ENCODE peak calls at places on chromosomes 2 and 18, in seven cellular contexts. One of them, this sample, is unnamed.
A peak's percentile ranks its signal among the peaks of the same experiment; 100 is the strongest.

GRCh38 chr18:77366725-77367641 is 117.3 kb downstream of the GALR1 start:
- DNase-seq in cardiac fibroblast: peak; percentile 9
- DNase-seq in tibial nerve: peak; percentile 52
- DNase-seq in upper lobe of right lung: no peak
- DNase-seq in left lung: no peak
- DNase-seq in retinal pigment epithelial cell: no peak
- DNase-seq in progenitor cell of endocrine pancreas: peak; percentile 39
- DNase-seq in this sample: no peak

GRCh38 chr2:190846746-190847145 is 33.9 kb upstream of the GLS start:
- DNase-seq in progenitor cell of endocrine pancreas: no peak
- DNase-seq in cardiac fibroblast: no peak
- DNase-seq in left lung: peak; percentile 41
- DNase-seq in retinal pigment epithelial cell: no peak
- DNase-seq in tibial nerve: no peak
- DNase-seq in upper lobe of right lung: no peak
- DNase-seq in this sample: no peak

GRCh38 chr2:63425606-63426005 is 162.7 kb downstream of the WDPCP start:
- DNase-seq in tibial nerve: no peak
- DNase-seq in cardiac fibroblast: peak; percentile 87
- DNase-seq in retinal pigment epithelial cell: no peak
- DNase-seq in upper lobe of right lung: no peak
- DNase-seq in left lung: no peak
- DNase-seq in progenitor cell of endocrine pancreas: no peak
- DNase-seq in this sample: no peak

GRCh38 chr2:69356471-69356870 is 30.6 kb downstream of the GFPT1 start:
- DNase-seq in tibial nerve: no peak
- DNase-seq in cardiac fibroblast: no peak
- DNase-seq in upper lobe of right lung: no peak
- DNase-seq in retinal pigment epithelial cell: no peak
- DNase-seq in left lung: no peak
- DNase-seq in progenitor cell of endocrine pancreas: no peak
- DNase-seq in this sample: no peak

GRCh38 chr2:49248506-49248905 is 94.2 kb upstream of the FSHR start:
- DNase-seq in cardiac fibroblast: peak; percentile 98
- DNase-seq in upper lobe of right lung: no peak
- DNase-seq in retinal pigment epithelial cell: peak; percentile 84
- DNase-seq in left lung: peak; percentile 35
- DNase-seq in progenitor cell of endocrine pancreas: no peak
- DNase-seq in tibial nerve: no peak
- DNase-seq in this sample: no peak

GRCh38 chr18:55489742-55490055 is 98.3 kb downstream of the TCF4 start:
- DNase-seq in cardiac fibroblast: peak; percentile 31
- DNase-seq in retinal pigment epithelial cell: peak; percentile 9
- DNase-seq in progenitor cell of endocrine pancreas: no peak
- DNase-seq in upper lobe of right lung: no peak
- DNase-seq in tibial nerve: no peak
- DNase-seq in left lung: no peak
- DNase-seq in this sample: no peak

GRCh38 chr2:103448416-103448815 is 686.6 kb downstream of the TMEM182 start:
- DNase-seq in progenitor cell of endocrine pancreas: no peak
- DNase-seq in retinal pigment epithelial cell: no peak
- DNase-seq in cardiac fibroblast: no peak
- DNase-seq in tibial nerve: no peak
- DNase-seq in left lung: no peak
- DNase-seq in upper lobe of right lung: no peak
- DNase-seq in this sample: no peak

GRCh38 chr2:12059616-12060441 is 313.4 kb downstream of the LPIN1 start:
- DNase-seq in tibial nerve: no peak
- DNase-seq in progenitor cell of endocrine pancreas: no peak
- DNase-seq in upper lobe of right lung: no peak
- DNase-seq in cardiac fibroblast: peak; percentile 61
- DNase-seq in left lung: no peak
- DNase-seq in retinal pigment epithelial cell: no peak
- DNase-seq in this sample: no peak

GRCh38 chr2:3172265-3172935 is 205.2 kb downstream of the EIPR1 start:
- DNase-seq in left lung: no peak
- DNase-seq in tibial nerve: no peak
- DNase-seq in retinal pigment epithelial cell: no peak
- DNase-seq in upper lobe of right lung: no peak
- DNase-seq in cardiac fibroblast: no peak
- DNase-seq in progenitor cell of endocrine pancreas: no peak
- DNase-seq in this sample: no peak

GRCh38 chr2:64594563-64594989 is 59.1 kb downstream of the SERTAD2 start:
- DNase-seq in progenitor cell of endocrine pancreas: no peak
- DNase-seq in tibial nerve: no peak
- DNase-seq in upper lobe of right lung: no peak
- DNase-seq in left lung: no peak
- DNase-seq in retinal pigment epithelial cell: no peak
- DNase-seq in cardiac fibroblast: peak; percentile 68
- DNase-seq in this sample: no peak

GRCh38 chr18:5393779-5394178 is 98.3 kb upstream of the ZBTB14 start:
- DNase-seq in left lung: no peak
- DNase-seq in upper lobe of right lung: no peak
- DNase-seq in cardiac fibroblast: peak; percentile 55
- DNase-seq in tibial nerve: no peak
- DNase-seq in retinal pigment epithelial cell: peak; percentile 7
- DNase-seq in progenitor cell of endocrine pancreas: no peak
- DNase-seq in this sample: no peak

GRCh38 chr18:48412339-48412929 is 3.3 kb upstream of the ZBTB7C start:
- DNase-seq in cardiac fibroblast: peak; percentile 45
- DNase-seq in tibial nerve: no peak
- DNase-seq in progenitor cell of endocrine pancreas: no peak
- DNase-seq in left lung: no peak
- DNase-seq in upper lobe of right lung: no peak
- DNase-seq in retinal pigment epithelial cell: no peak
- DNase-seq in this sample: no peak

GRCh38 chr2:240722796-240723735 is 31.4 kb downstream of the AQP12A start:
- DNase-seq in progenitor cell of endocrine pancreas: no peak
- DNase-seq in cardiac fibroblast: no peak
- DNase-seq in upper lobe of right lung: no peak
- DNase-seq in left lung: no peak
- DNase-seq in retinal pigment epithelial cell: no peak
- DNase-seq in tibial nerve: no peak
- DNase-seq in this sample: no peak
- TF ChIP-seq CTCF in progenitor cell of endocrine pancreas: no peak
- TF ChIP-seq CTCF in cardiac fibroblast: peak; percentile 2
- TF ChIP-seq CTCF in upper lobe of right lung: no peak
- TF ChIP-seq CTCF in left lung: no peak
- TF ChIP-seq CTCF in retinal pigment epithelial cell: no peak
- TF ChIP-seq CTCF in tibial nerve: no peak
- TF ChIP-seq CTCF in this sample: no peak

GRCh38 chr2:227378371-227378782 is 729 bp downstream of the TM4SF20 start:
- DNase-seq in tibial nerve: no peak
- DNase-seq in retinal pigment epithelial cell: no peak
- DNase-seq in left lung: no peak
- DNase-seq in progenitor cell of endocrine pancreas: no peak
- DNase-seq in cardiac fibroblast: peak; percentile 85
- DNase-seq in upper lobe of right lung: no peak
- DNase-seq in this sample: no peak

GRCh38 chr2:227374158-227374557 is 4.9 kb downstream of the TM4SF20 start:
- DNase-seq in progenitor cell of endocrine pancreas: no peak
- DNase-seq in tibial nerve: no peak
- DNase-seq in retinal pigment epithelial cell: peak; percentile 29
- DNase-seq in cardiac fibroblast: peak; percentile 85
- DNase-seq in upper lobe of right lung: no peak
- DNase-seq in left lung: no peak
- DNase-seq in this sample: no peak

GRCh38 chr2:227379095-227379494 is at the start of gene TM4SF20:
- DNase-seq in progenitor cell of endocrine pancreas: no peak
- DNase-seq in upper lobe of right lung: no peak
- DNase-seq in left lung: no peak
- DNase-seq in tibial nerve: no peak
- DNase-seq in cardiac fibroblast: no peak
- DNase-seq in retinal pigment epithelial cell: no peak
- DNase-seq in this sample: no peak

GRCh38 chr2:227376911-227377396 is 2.2 kb downstream of the TM4SF20 start:
- DNase-seq in upper lobe of right lung: no peak
- DNase-seq in tibial nerve: no peak
- DNase-seq in progenitor cell of endocrine pancreas: no peak
- DNase-seq in cardiac fibroblast: peak; percentile 67
- DNase-seq in left lung: no peak
- DNase-seq in retinal pigment epithelial cell: peak; percentile 38
- DNase-seq in this sample: no peak

DNA sequence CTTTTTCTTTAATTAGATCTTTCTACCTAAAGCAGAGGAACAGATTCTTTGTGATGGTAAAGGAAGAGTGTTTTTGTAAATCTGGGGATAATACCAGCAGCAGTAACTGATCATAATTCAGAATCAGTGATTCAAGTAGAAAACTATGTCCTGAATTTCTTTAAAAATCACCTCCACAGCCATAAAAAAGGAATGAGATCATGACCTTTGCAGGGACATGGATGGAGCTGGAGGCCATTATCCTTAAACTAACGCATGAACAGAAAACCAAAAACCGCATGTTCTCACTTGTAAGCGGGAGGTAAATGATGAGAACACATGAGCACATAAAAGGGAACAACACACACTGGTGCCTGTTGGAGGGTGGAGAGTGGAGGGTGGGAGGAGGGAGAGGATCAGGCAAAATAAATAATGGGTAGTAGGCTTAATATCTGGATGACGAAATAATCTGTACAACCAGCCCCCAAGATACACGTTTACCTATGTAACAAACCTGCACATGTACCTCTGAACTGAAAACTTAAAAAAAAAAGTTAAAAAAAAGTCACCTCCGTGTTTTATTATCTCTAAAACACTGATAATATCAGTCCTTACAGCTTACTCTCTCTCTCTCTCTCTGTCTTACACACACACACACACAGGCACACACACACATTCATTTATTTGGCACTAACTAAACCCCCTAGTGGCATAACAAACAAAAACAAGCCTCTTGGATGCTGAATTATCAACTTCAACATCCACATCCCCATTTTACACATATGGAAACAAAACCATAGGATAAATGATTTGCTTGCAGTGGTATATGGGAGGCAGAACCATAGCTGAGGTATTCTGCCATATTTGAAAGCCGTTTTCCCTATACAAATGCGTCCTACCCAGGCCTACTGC is 1.4 kb downstream of the TM4SF20 start:
- DNase-seq in tibial nerve: no peak
- DNase-seq in retinal pigment epithelial cell: no peak
- DNase-seq in cardiac fibroblast: no peak
- DNase-seq in upper lobe of right lung: no peak
- DNase-seq in progenitor cell of endocrine pancreas: no peak
- DNase-seq in left lung: no peak
- DNase-seq in this sample: no peak
- TF ChIP-seq CTCF in tibial nerve: no peak
- TF ChIP-seq CTCF in retinal pigment epithelial cell: peak; percentile 19
- TF ChIP-seq CTCF in cardiac fibroblast: peak; percentile 16
- TF ChIP-seq CTCF in upper lobe of right lung: no peak
- TF ChIP-seq CTCF in progenitor cell of endocrine pancreas: no peak
- TF ChIP-seq CTCF in left lung: no peak
- TF ChIP-seq CTCF in this sample: peak; percentile 30

DNA sequence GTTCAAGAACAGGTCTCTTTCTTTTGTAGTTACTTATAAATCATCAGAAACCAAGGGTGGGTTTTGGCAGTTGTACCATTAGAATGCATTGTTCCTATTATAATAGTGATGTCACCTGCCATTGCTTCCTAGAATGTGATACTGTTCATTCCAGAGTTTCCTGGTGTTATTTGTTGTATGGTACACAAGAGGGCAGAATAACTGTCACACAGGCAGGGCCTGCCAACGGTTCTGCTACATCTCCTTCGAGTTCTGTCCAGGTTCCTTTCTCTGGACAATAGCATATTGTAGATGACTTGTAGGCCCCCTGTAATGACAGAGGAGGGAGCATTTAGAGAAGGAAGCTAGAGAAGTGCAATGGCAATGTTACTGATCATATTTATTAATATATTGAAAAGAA is 98.3 kb downstream of the KLHL14 start:
- DNase-seq in retinal pigment epithelial cell: no peak
- DNase-seq in progenitor cell of endocrine pancreas: no peak
- DNase-seq in tibial nerve: no peak
- DNase-seq in left lung: no peak
- DNase-seq in upper lobe of right lung: no peak
- DNase-seq in cardiac fibroblast: no peak
- DNase-seq in this sample: no peak
- TF ChIP-seq CTCF in retinal pigment epithelial cell: peak; percentile 40
- TF ChIP-seq CTCF in progenitor cell of endocrine pancreas: peak; percentile 33
- TF ChIP-seq CTCF in tibial nerve: no peak
- TF ChIP-seq CTCF in left lung: no peak
- TF ChIP-seq CTCF in upper lobe of right lung: no peak
- TF ChIP-seq CTCF in cardiac fibroblast: no peak
- TF ChIP-seq CTCF in this sample: no peak

GRCh38 chr2:236604971-236605734 is 35.5 kb downstream of the ACKR3 start:
- DNase-seq in upper lobe of right lung: peak; percentile 58
- DNase-seq in cardiac fibroblast: no peak
- DNase-seq in left lung: no peak
- DNase-seq in tibial nerve: no peak
- DNase-seq in retinal pigment epithelial cell: no peak
- DNase-seq in progenitor cell of endocrine pancreas: no peak
- DNase-seq in this sample: no peak

GRCh38 chr2:236608710-236609109 is 39.1 kb downstream of the ACKR3 start:
- DNase-seq in tibial nerve: no peak
- DNase-seq in left lung: no peak
- DNase-seq in cardiac fibroblast: no peak
- DNase-seq in upper lobe of right lung: no peak
- DNase-seq in retinal pigment epithelial cell: no peak
- DNase-seq in progenitor cell of endocrine pancreas: no peak
- DNase-seq in this sample: no peak

GRCh38 chr2:236608308-236608564 is 38.6 kb downstream of the ACKR3 start:
- DNase-seq in retinal pigment epithelial cell: no peak
- DNase-seq in progenitor cell of endocrine pancreas: no peak
- DNase-seq in cardiac fibroblast: no peak
- DNase-seq in left lung: no peak
- DNase-seq in tibial nerve: no peak
- DNase-seq in upper lobe of right lung: no peak
- DNase-seq in this sample: no peak

GRCh38 chr2:236606023-236606422 is 36.4 kb downstream of the ACKR3 start:
- DNase-seq in left lung: no peak
- DNase-seq in retinal pigment epithelial cell: no peak
- DNase-seq in upper lobe of right lung: peak; percentile 52
- DNase-seq in tibial nerve: no peak
- DNase-seq in cardiac fibroblast: no peak
- DNase-seq in progenitor cell of endocrine pancreas: no peak
- DNase-seq in this sample: no peak

DNA sequence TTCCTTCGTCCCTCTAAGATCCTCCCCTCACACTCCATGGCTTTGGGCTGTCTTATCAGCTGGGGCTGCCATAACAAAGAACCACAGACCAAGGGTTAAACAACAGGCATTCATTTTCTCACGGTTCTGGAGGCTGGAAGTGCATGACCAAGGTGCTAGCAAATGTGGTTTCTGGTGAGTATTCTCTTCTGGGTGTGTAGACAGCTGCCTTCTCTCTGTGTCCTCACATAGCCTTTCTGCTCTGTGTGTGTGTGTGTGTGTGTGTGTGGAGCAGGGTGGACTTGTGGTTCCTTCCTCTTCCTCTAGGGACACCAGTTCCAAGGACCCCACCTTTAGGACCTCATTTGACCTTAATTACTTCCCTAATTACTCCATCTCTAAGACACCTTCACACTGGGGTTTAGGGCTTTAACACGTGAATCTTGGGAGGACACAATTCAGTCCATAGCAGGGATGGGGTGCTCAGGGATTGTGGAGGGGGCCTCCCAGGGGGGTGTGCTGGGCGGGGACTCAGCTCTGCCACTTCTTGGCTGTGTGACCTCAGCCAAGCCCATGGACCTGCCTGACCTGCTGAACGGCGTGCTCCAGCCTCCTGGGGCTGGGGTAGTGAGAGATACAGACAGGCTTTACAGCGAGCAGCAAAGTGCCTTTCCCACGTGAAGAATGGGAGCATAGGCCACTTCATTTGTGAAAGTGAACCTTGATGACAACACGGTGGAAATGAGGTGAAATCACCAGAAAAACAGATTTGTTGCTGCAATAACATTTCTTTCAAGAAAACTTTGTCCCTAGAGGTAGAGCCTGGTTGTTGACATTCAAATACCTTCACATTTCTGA is 38.1 kb downstream of the ACKR3 start:
- DNase-seq in cardiac fibroblast: peak; percentile 3
- DNase-seq in tibial nerve: no peak
- DNase-seq in progenitor cell of endocrine pancreas: no peak
- DNase-seq in upper lobe of right lung: peak; percentile 31
- DNase-seq in retinal pigment epithelial cell: no peak
- DNase-seq in left lung: no peak
- DNase-seq in this sample: no peak
- TF ChIP-seq CTCF in cardiac fibroblast: no peak
- TF ChIP-seq CTCF in tibial nerve: no peak
- TF ChIP-seq CTCF in progenitor cell of endocrine pancreas: peak; percentile 30
- TF ChIP-seq CTCF in upper lobe of right lung: no peak
- TF ChIP-seq CTCF in retinal pigment epithelial cell: peak; percentile 10
- TF ChIP-seq CTCF in left lung: no peak
- TF ChIP-seq CTCF in this sample: peak; percentile 20

This sample was measured in CD14-positive monocyte.